ENCODE peak calls at places on chromosomes 1 and 21, in eight cellular contexts. Y is AG08396; O is posterior cingulate gyrus; T is Calu3; F is amygdala; E is activated CD4-positive, alpha-beta T cell treated with anti-CD3 and anti-CD28 coated beads, Interleukin-2, amount 50 U/mL, for 4 hours; D is BE2C; N is amniotic stem cell. R is an unnamed sample.
A peak's percentile ranks its signal among the peaks of the same experiment; 100 is the strongest.

GRCh38 chr21:17514124-17514481 is 1.3 kb downstream of the CXADR start:
- DNase-seq in N (no peak), F (no peak), D (no peak), E (no peak), O (no peak), T (no peak), Y (no peak), R (no peak)

GRCh38 chr21:20646431-20646830 is 351.8 kb upstream of the NCAM2 start:
- DNase-seq in T (no peak), N (no peak), O (peak; percentile 53), F (no peak), E (no peak), Y (no peak), D (no peak), R (no peak)

GRCh38 chr1:75588779-75589475 is 22.0 kb downstream of the SLC44A5 start:
- DNase-seq in E (no peak), D (no peak), O (no peak), T (no peak), N (no peak), F (no peak), Y (no peak), R (no peak)

GRCh38 chr21:44658913-44659595 is 1.3 kb downstream of the KRTAP12-3 start:
- DNase-seq in T (no peak), O (peak; percentile 25), E (no peak), Y (no peak), F (no peak), D (no peak), N (no peak), R (no peak)

GRCh38 chr1:26053718-26054572 is 8.0 kb upstream of the SLC30A2 start:
- DNase-seq in D (no peak), F (no peak), T (no peak), E (no peak), Y (no peak), O (no peak), N (no peak), R (no peak)

GRCh38 chr1:234915923-234916675 is 212.5 kb downstream of the TOMM20 start:
- DNase-seq in Y (no peak), D (no peak), F (no peak), N (no peak), T (no peak), E (no peak), O (no peak), R (no peak)

GRCh38 chr21:37383066-37383465 is 16.5 kb downstream of the DYRK1A start:
- DNase-seq in Y (no peak), O (no peak), D (no peak), F (no peak), N (no peak), T (no peak), E (no peak), R (no peak)

GRCh38 chr1:169107673-169108160 is 1.2 kb downstream of the ATP1B1 start:
- DNase-seq in D (no peak), T (no peak), E (no peak), Y (peak; percentile 46), F (no peak), N (no peak), O (peak; percentile 87), R (no peak)

GRCh38 chr1:247077768-247078314 is 770 bp downstream of the ZNF670 start:
- DNase-seq in N (no peak), D (no peak), O (no peak), F (no peak), T (no peak), E (no peak), Y (no peak), R (no peak)

GRCh38 chr1:230427981-230428380 is 1.8 kb upstream of the PGBD5 start:
- DNase-seq in D (no peak), Y (no peak), F (no peak), T (no peak), N (no peak), O (no peak), E (no peak), R (no peak)

GRCh38 chr1:186167096-186167668 is 207.9 kb downstream of the TPR start:
- DNase-seq in Y (no peak), F (no peak), E (no peak), D (no peak), N (no peak), O (no peak), T (no peak), R (no peak)

GRCh38 chr1:159916240-159917051 is 8.9 kb downstream of the TAGLN2 start:
- DNase-seq in E (no peak), O (peak; percentile 33), F (no peak), T (peak; percentile 50), D (peak; percentile 62), N (peak; percentile 87), Y (peak; percentile 56), R (no peak)

GRCh38 chr1:56189454-56189853 is 389.9 kb downstream of the PLPP3 start:
- DNase-seq in O (no peak), D (no peak), F (no peak), T (no peak), E (no peak), N (no peak), Y (no peak), R (no peak)

GRCh38 chr21:33478858-33479678 is 706 bp downstream of the TMEM50B start:
- DNase-seq in D (peak; percentile 46), E (peak; percentile 23), T (peak; percentile 23), N (no peak), Y (peak; percentile 71), O (peak; percentile 78), F (no peak), R (peak; percentile 46)

GRCh38 chr21:45367402-45368351 is 37.3 kb upstream of the COL18A1 start:
- DNase-seq in F (no peak), E (no peak), N (no peak), T (no peak), D (no peak), O (no peak), Y (no peak), R (no peak)

GRCh38 chr1:179883040-179883501 is 986 bp downstream of the TOR1AIP1 start:
- DNase-seq in O (no peak), Y (peak; percentile 44), F (no peak), D (peak; percentile 82), E (no peak), T (no peak), N (peak; percentile 59), R (no peak)

GRCh38 chr1:93625582-93626327 is 55.9 kb downstream of the BCAR3 start:
- DNase-seq in O (no peak), Y (peak; percentile 25), E (no peak), F (no peak), N (peak; percentile 41), T (no peak), D (peak; percentile 44), R (no peak)

GRCh38 chr1:64675718-64676345 is 69.0 kb upstream of the RAVER2 start:
- DNase-seq in Y (peak; percentile 34), T (no peak), F (no peak), N (peak; percentile 11), O (no peak), D (no peak), E (no peak), R (no peak)

GRCh38 chr1:235917267-235917811 is 50.6 kb upstream of the LYST start:
- DNase-seq in O (peak; percentile 86), Y (peak; percentile 86), E (peak; percentile 44), N (peak; percentile 96), F (no peak), T (peak; percentile 77), D (peak; percentile 74), R (no peak)

GRCh38 chr21:16315223-16315622 is 585.4 kb downstream of the USP25 start:
- DNase-seq in T (no peak), D (no peak), N (no peak), Y (no peak), O (no peak), E (no peak), F (no peak), R (no peak)